ENCODE peak calls at places on chromosomes 3 and 15, in seven cellular contexts. M, X, S, Z, Y, H and R are unnamed samples.
A peak's percentile ranks its signal among the peaks of the same experiment; 100 is the strongest.

GRCh38 chr15:49815937-49816336 is 195.1 kb downstream of the DTWD1 start:
- DNase-seq in S (no peak), Z (no peak), M (no peak), X (no peak), Y (no peak), H (no peak), R (peak; percentile 53)

GRCh38 chr3:53725308-53725995 is 120.8 kb downstream of the CHDH start:
- DNase-seq in M (no peak), Y (no peak), X (no peak), Z (no peak), S (no peak), H (no peak), R (no peak)

GRCh38 chr3:123459867-123460266 is 11.0 kb upstream of the ADCY5 start:
- DNase-seq in Z (no peak), M (no peak), H (no peak), S (no peak), Y (no peak), X (no peak), R (no peak)

GRCh38 chr3:29515451-29515850 is 234.6 kb downstream of the RBMS3 start:
- DNase-seq in X (no peak), S (no peak), M (no peak), Z (no peak), Y (no peak), H (no peak), R (peak; percentile 39)

GRCh38 chr3:46706771-46707582 is 5.8 kb downstream of the TMIE start:
- DNase-seq in Y (no peak), S (no peak), Z (no peak), H (no peak), X (peak; percentile 20), M (no peak), R (no peak)

GRCh38 chr15:84824260-84824690 is 7.1 kb downstream of the ALPK3 start:
- DNase-seq in X (no peak), Y (no peak), S (no peak), M (no peak), Z (peak; percentile 75), H (no peak), R (peak; percentile 57)

GRCh38 chr15:69573815-69574472 is 121.3 kb downstream of the RPLP1 start:
- DNase-seq in H (no peak), S (no peak), M (no peak), Z (no peak), X (no peak), Y (peak; percentile 48), R (peak; percentile 49)

GRCh38 chr3:43737001-43737440 is 46.3 kb downstream of the ABHD5 start:
- DNase-seq in Y (no peak), X (no peak), S (no peak), H (no peak), M (no peak), Z (no peak), R (no peak)

GRCh38 chr15:85837011-85837433 is 42.3 kb upstream of the KLHL25 start:
- DNase-seq in H (no peak), X (no peak), Y (no peak), M (no peak), Z (no peak), S (no peak), R (peak; percentile 8)